ENCODE peak calls at places on chromosomes 5 and 9, in seven cellular contexts. One of them, this sample, is unnamed.

GRCh38 chr5:177529247-177529901 is 12.6 kb upstream of the DDX41 start:
- DNase-seq in Peyer's patch: no peak
- DNase-seq in BE2C: peak; percentile 64
- DNase-seq in pancreas: no peak
- DNase-seq in mammary epithelial cell: no peak
- DNase-seq in effector memory CD4-positive, alpha-beta T cell: no peak
- DNase-seq in HCT116: no peak
- DNase-seq in this sample: no peak

GRCh38 chr9:101711330-101711941 is 27.0 kb downstream of the GRIN3A start:
- DNase-seq in pancreas: peak; percentile 10
- DNase-seq in HCT116: no peak
- DNase-seq in BE2C: peak; percentile 46
- DNase-seq in Peyer's patch: no peak
- DNase-seq in mammary epithelial cell: peak; percentile 3
- DNase-seq in effector memory CD4-positive, alpha-beta T cell: no peak
- DNase-seq in this sample: no peak

GRCh38 chr5:177414481-177414880 is 5.1 kb upstream of the F12 start:
- DNase-seq in pancreas: no peak
- DNase-seq in BE2C: no peak
- DNase-seq in HCT116: no peak
- DNase-seq in effector memory CD4-positive, alpha-beta T cell: no peak
- DNase-seq in mammary epithelial cell: no peak
- DNase-seq in Peyer's patch: no peak
- DNase-seq in this sample: no peak

GRCh38 chr9:135989722-135990467 is 28.7 kb upstream of the UBAC1 start:
- DNase-seq in Peyer's patch: no peak
- DNase-seq in effector memory CD4-positive, alpha-beta T cell: no peak
- DNase-seq in HCT116: no peak
- DNase-seq in BE2C: peak; percentile 73
- DNase-seq in pancreas: peak; percentile 46
- DNase-seq in mammary epithelial cell: no peak
- DNase-seq in this sample: no peak

GRCh38 chr5:154355141-154355611 is 90.6 kb upstream of the SAP30L start:
- DNase-seq in Peyer's patch: no peak
- DNase-seq in mammary epithelial cell: no peak
- DNase-seq in effector memory CD4-positive, alpha-beta T cell: no peak
- DNase-seq in BE2C: peak; percentile 12
- DNase-seq in HCT116: no peak
- DNase-seq in pancreas: no peak
- DNase-seq in this sample: no peak

GRCh38 chr5:60705144-60705543 is 5.2 kb upstream of the DEPDC1B start:
- DNase-seq in mammary epithelial cell: no peak
- DNase-seq in effector memory CD4-positive, alpha-beta T cell: no peak
- DNase-seq in pancreas: no peak
- DNase-seq in Peyer's patch: no peak
- DNase-seq in HCT116: no peak
- DNase-seq in BE2C: no peak
- DNase-seq in this sample: no peak

GRCh38 chr9:131478421-131478868 is 24.3 kb upstream of the POMT1 start:
- DNase-seq in mammary epithelial cell: no peak
- DNase-seq in HCT116: peak; percentile 3
- DNase-seq in BE2C: peak; percentile 75
- DNase-seq in Peyer's patch: peak; percentile 78
- DNase-seq in effector memory CD4-positive, alpha-beta T cell: peak; percentile 27
- DNase-seq in pancreas: peak; percentile 45
- DNase-seq in this sample: no peak

GRCh38 chr5:16693879-16694278 is 77.1 kb upstream of the RETREG1 start:
- DNase-seq in mammary epithelial cell: no peak
- DNase-seq in effector memory CD4-positive, alpha-beta T cell: no peak
- DNase-seq in BE2C: no peak
- DNase-seq in Peyer's patch: no peak
- DNase-seq in pancreas: no peak
- DNase-seq in HCT116: no peak
- DNase-seq in this sample: no peak

GRCh38 chr5:766666-767431 is 17.7 kb downstream of the ZDHHC11B start:
- DNase-seq in pancreas: no peak
- DNase-seq in BE2C: no peak
- DNase-seq in Peyer's patch: peak; percentile 44
- DNase-seq in mammary epithelial cell: no peak
- DNase-seq in effector memory CD4-positive, alpha-beta T cell: no peak
- DNase-seq in HCT116: no peak
- DNase-seq in this sample: no peak

GRCh38 chr9:137406876-137407589 is 15.9 kb downstream of the EXD3 start:
- DNase-seq in HCT116: no peak
- DNase-seq in mammary epithelial cell: peak; percentile 17
- DNase-seq in Peyer's patch: peak; percentile 73
- DNase-seq in BE2C: peak; percentile 88
- DNase-seq in effector memory CD4-positive, alpha-beta T cell: peak; percentile 25
- DNase-seq in pancreas: peak; percentile 77
- DNase-seq in this sample: peak; percentile 70

GRCh38 chr9:112072721-112073553 is 102.2 kb downstream of the SUSD1 start:
- DNase-seq in HCT116: no peak
- DNase-seq in pancreas: no peak
- DNase-seq in BE2C: no peak
- DNase-seq in mammary epithelial cell: peak; percentile 54
- DNase-seq in effector memory CD4-positive, alpha-beta T cell: no peak
- DNase-seq in Peyer's patch: no peak
- DNase-seq in this sample: no peak

GRCh38 chr5:171650605-171651004 is 135.0 kb upstream of the SMIM23 start:
- DNase-seq in BE2C: no peak
- DNase-seq in HCT116: no peak
- DNase-seq in pancreas: no peak
- DNase-seq in effector memory CD4-positive, alpha-beta T cell: no peak
- DNase-seq in mammary epithelial cell: no peak
- DNase-seq in Peyer's patch: no peak
- DNase-seq in this sample: no peak

GRCh38 chr5:161547573-161548471 is 1.3 kb upstream of the GABRB2 start:
- DNase-seq in mammary epithelial cell: no peak
- DNase-seq in BE2C: no peak
- DNase-seq in pancreas: no peak
- DNase-seq in HCT116: no peak
- DNase-seq in effector memory CD4-positive, alpha-beta T cell: no peak
- DNase-seq in Peyer's patch: no peak
- DNase-seq in this sample: peak; percentile 10

GRCh38 chr9:122845116-122845515 is 16.7 kb upstream of the PDCL start:
- DNase-seq in BE2C: no peak
- DNase-seq in pancreas: no peak
- DNase-seq in Peyer's patch: no peak
- DNase-seq in HCT116: no peak
- DNase-seq in mammary epithelial cell: no peak
- DNase-seq in effector memory CD4-positive, alpha-beta T cell: no peak
- DNase-seq in this sample: no peak

GRCh38 chr5:177511181-177511580 is 1.6 kb upstream of the DOK3 start:
- DNase-seq in Peyer's patch: no peak
- DNase-seq in BE2C: no peak
- DNase-seq in HCT116: no peak
- DNase-seq in pancreas: no peak
- DNase-seq in effector memory CD4-positive, alpha-beta T cell: no peak
- DNase-seq in mammary epithelial cell: no peak
- DNase-seq in this sample: no peak

GRCh38 chr9:129446828-129447550 is 173.9 kb downstream of the C9orf50 start:
- DNase-seq in pancreas: no peak
- DNase-seq in BE2C: peak; percentile 43
- DNase-seq in mammary epithelial cell: no peak
- DNase-seq in HCT116: no peak
- DNase-seq in effector memory CD4-positive, alpha-beta T cell: no peak
- DNase-seq in Peyer's patch: no peak
- DNase-seq in this sample: no peak

GRCh38 chr9:109460576-109460975 is 37.5 kb downstream of the PTPN3 start:
- DNase-seq in BE2C: no peak
- DNase-seq in pancreas: no peak
- DNase-seq in Peyer's patch: no peak
- DNase-seq in HCT116: no peak
- DNase-seq in effector memory CD4-positive, alpha-beta T cell: no peak
- DNase-seq in mammary epithelial cell: no peak
- DNase-seq in this sample: no peak

GRCh38 chr5:106380736-106381135 is 1290.0 kb downstream of the EFNA5 start:
- DNase-seq in Peyer's patch: no peak
- DNase-seq in HCT116: no peak
- DNase-seq in pancreas: no peak
- DNase-seq in mammary epithelial cell: peak; percentile 74
- DNase-seq in effector memory CD4-positive, alpha-beta T cell: no peak
- DNase-seq in BE2C: no peak
- DNase-seq in this sample: no peak

GRCh38 chr5:108659531-108659930 is 88.2 kb upstream of the FER start:
- DNase-seq in Peyer's patch: no peak
- DNase-seq in mammary epithelial cell: no peak
- DNase-seq in effector memory CD4-positive, alpha-beta T cell: no peak
- DNase-seq in HCT116: no peak
- DNase-seq in pancreas: no peak
- DNase-seq in BE2C: no peak
- DNase-seq in this sample: no peak

GRCh38 chr5:73201547-73202513 is 28.8 kb downstream of the TMEM174 start:
- DNase-seq in effector memory CD4-positive, alpha-beta T cell: peak; percentile 30
- DNase-seq in pancreas: peak; percentile 92
- DNase-seq in Peyer's patch: peak; percentile 92
- DNase-seq in HCT116: peak; percentile 78
- DNase-seq in BE2C: peak; percentile 89
- DNase-seq in mammary epithelial cell: peak; percentile 49
- DNase-seq in this sample: peak; percentile 31

GRCh38 chr9:98880311-98881015 is 63.2 kb upstream of the COL15A1 start:
- DNase-seq in mammary epithelial cell: no peak
- DNase-seq in Peyer's patch: no peak
- DNase-seq in BE2C: no peak
- DNase-seq in HCT116: no peak
- DNase-seq in effector memory CD4-positive, alpha-beta T cell: no peak
- DNase-seq in pancreas: peak; percentile 46
- DNase-seq in this sample: no peak

GRCh38 chr5:151298063-151298462 is 5.5 kb downstream of the SLC36A3 start:
- DNase-seq in pancreas: peak; percentile 15
- DNase-seq in mammary epithelial cell: peak; percentile 57
- DNase-seq in BE2C: no peak
- DNase-seq in effector memory CD4-positive, alpha-beta T cell: no peak
- DNase-seq in HCT116: peak; percentile 33
- DNase-seq in Peyer's patch: no peak
- DNase-seq in this sample: no peak

GRCh38 chr5:83447533-83447932 is 24.0 kb upstream of the VCAN start:
- DNase-seq in mammary epithelial cell: no peak
- DNase-seq in effector memory CD4-positive, alpha-beta T cell: no peak
- DNase-seq in BE2C: no peak
- DNase-seq in HCT116: no peak
- DNase-seq in Peyer's patch: no peak
- DNase-seq in pancreas: no peak
- DNase-seq in this sample: no peak

GRCh38 chr5:14710313-14710994 is 45.9 kb downstream of the OTULIN start:
- DNase-seq in HCT116: no peak
- DNase-seq in Peyer's patch: no peak
- DNase-seq in pancreas: no peak
- DNase-seq in effector memory CD4-positive, alpha-beta T cell: no peak
- DNase-seq in mammary epithelial cell: no peak
- DNase-seq in BE2C: no peak
- DNase-seq in this sample: no peak

GRCh38 chr5:14712131-14712530 is 47.6 kb downstream of the OTULIN start:
- DNase-seq in HCT116: no peak
- DNase-seq in pancreas: no peak
- DNase-seq in Peyer's patch: no peak
- DNase-seq in BE2C: no peak
- DNase-seq in effector memory CD4-positive, alpha-beta T cell: no peak
- DNase-seq in mammary epithelial cell: no peak
- DNase-seq in this sample: no peak

GRCh38 chr5:14714706-14715105 is 50.2 kb downstream of the OTULIN start:
- DNase-seq in HCT116: no peak
- DNase-seq in mammary epithelial cell: no peak
- DNase-seq in Peyer's patch: no peak
- DNase-seq in effector memory CD4-positive, alpha-beta T cell: no peak
- DNase-seq in pancreas: no peak
- DNase-seq in BE2C: peak; percentile 58
- DNase-seq in this sample: no peak

GRCh38 chr5:14713476-14714384 is 49.2 kb downstream of the OTULIN start:
- DNase-seq in BE2C: no peak
- DNase-seq in effector memory CD4-positive, alpha-beta T cell: no peak
- DNase-seq in mammary epithelial cell: no peak
- DNase-seq in Peyer's patch: no peak
- DNase-seq in pancreas: no peak
- DNase-seq in HCT116: no peak
- DNase-seq in this sample: no peak

GRCh38 chr5:14712666-14713065 is 48.1 kb downstream of the OTULIN start:
- DNase-seq in effector memory CD4-positive, alpha-beta T cell: no peak
- DNase-seq in mammary epithelial cell: no peak
- DNase-seq in BE2C: no peak
- DNase-seq in pancreas: no peak
- DNase-seq in HCT116: no peak
- DNase-seq in Peyer's patch: no peak
- DNase-seq in this sample: no peak
- H3K36me3 ChIP-seq in effector memory CD4-positive, alpha-beta T cell: peaks cover 62% of the 10 kb centered on the region
- H3K36me3 ChIP-seq in mammary epithelial cell: peaks cover 5% of the 10 kb centered on the region
- H3K36me3 ChIP-seq in BE2C: peaks cover 37% of the 10 kb centered on the region
- H3K36me3 ChIP-seq in pancreas: peaks cover 7% of the 10 kb centered on the region
- H3K36me3 ChIP-seq in HCT116: peaks cover 16% of the 10 kb centered on the region
- H3K36me3 ChIP-seq in Peyer's patch: no peaks in the 10 kb centered on the region
- H3K36me3 ChIP-seq in this sample: peaks cover 32% of the 10 kb centered on the region

GRCh38 chr5:139667001-139667729 is 19.0 kb downstream of the CXXC5 start:
- DNase-seq in HCT116: no peak
- DNase-seq in BE2C: no peak
- DNase-seq in mammary epithelial cell: no peak
- DNase-seq in effector memory CD4-positive, alpha-beta T cell: no peak
- DNase-seq in pancreas: no peak
- DNase-seq in Peyer's patch: no peak
- DNase-seq in this sample: no peak
- H3K4me3 ChIP-seq in HCT116: no peak overlapping the region
- H3K4me3 ChIP-seq in BE2C: no peak overlapping the region
- H3K4me3 ChIP-seq in mammary epithelial cell: no peak overlapping the region
- H3K4me3 ChIP-seq in effector memory CD4-positive, alpha-beta T cell: no peak overlapping the region
- H3K4me3 ChIP-seq in pancreas: no peak overlapping the region
- H3K4me3 ChIP-seq in Peyer's patch: no peak overlapping the region
- H3K4me3 ChIP-seq in this sample: peak overlapping the region; percentile 69

DNA sequence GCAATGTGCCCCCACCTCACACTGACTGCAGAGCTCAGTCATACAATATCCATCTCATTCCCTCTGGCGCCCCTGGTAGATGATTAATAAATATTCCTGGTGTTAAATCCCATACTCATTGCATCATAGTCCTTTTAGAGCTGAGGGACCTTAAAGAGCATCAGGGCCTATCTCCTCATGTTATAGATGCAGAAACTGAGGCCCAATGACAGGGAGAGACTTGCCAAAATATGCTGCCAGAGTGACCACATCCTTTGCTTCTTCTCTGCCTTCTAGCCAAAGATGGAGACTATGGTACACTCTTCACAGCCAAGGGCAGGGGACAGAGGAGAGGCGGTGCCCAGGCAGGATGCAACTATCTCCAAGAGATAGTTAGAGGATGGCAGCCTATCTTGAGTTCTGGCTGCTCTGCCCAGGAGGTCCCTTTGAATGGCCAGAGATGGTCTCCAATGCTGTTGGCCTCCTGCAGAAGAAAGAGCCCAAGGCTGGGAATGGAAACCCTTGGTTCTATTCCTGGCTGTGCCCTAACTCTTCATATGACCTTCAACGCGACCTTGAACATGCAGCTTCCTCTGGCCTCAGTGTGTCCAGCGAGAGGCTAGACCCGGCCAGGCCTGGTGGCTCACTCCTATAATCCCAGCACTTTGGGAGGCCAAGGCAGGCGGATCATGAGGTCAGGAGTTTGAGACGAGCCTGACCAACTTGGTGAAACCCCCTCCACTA is 36.3 kb upstream of the IL17B start:
- DNase-seq in Peyer's patch: no peak
- DNase-seq in HCT116: no peak
- DNase-seq in BE2C: no peak
- DNase-seq in mammary epithelial cell: no peak
- DNase-seq in effector memory CD4-positive, alpha-beta T cell: no peak
- DNase-seq in pancreas: no peak
- DNase-seq in this sample: no peak
- H3K36me3 ChIP-seq in Peyer's patch: no peaks in the 10 kb centered on the region
- H3K36me3 ChIP-seq in HCT116: no peaks in the 10 kb centered on the region
- H3K36me3 ChIP-seq in BE2C: no peaks in the 10 kb centered on the region
- H3K36me3 ChIP-seq in mammary epithelial cell: no peaks in the 10 kb centered on the region
- H3K36me3 ChIP-seq in effector memory CD4-positive, alpha-beta T cell: no peaks in the 10 kb centered on the region
- H3K36me3 ChIP-seq in pancreas: no peaks in the 10 kb centered on the region
- H3K36me3 ChIP-seq in this sample: no peaks in the 10 kb centered on the region

GRCh38 chr5:173883347-173883924 is 4.7 kb upstream of the CPEB4 start:
- DNase-seq in mammary epithelial cell: no peak
- DNase-seq in BE2C: no peak
- DNase-seq in pancreas: no peak
- DNase-seq in Peyer's patch: no peak
- DNase-seq in HCT116: no peak
- DNase-seq in effector memory CD4-positive, alpha-beta T cell: no peak
- DNase-seq in this sample: no peak
- H3K4me3 ChIP-seq in mammary epithelial cell: no peak overlapping the region
- H3K4me3 ChIP-seq in BE2C: no peak overlapping the region
- H3K4me3 ChIP-seq in pancreas: no peak overlapping the region
- H3K4me3 ChIP-seq in Peyer's patch: no peak overlapping the region
- H3K4me3 ChIP-seq in HCT116: no peak overlapping the region
- H3K4me3 ChIP-seq in effector memory CD4-positive, alpha-beta T cell: no peak overlapping the region
- H3K4me3 ChIP-seq in this sample: no peak overlapping the region